ENCODE peak calls at places on chromosome 1, in four cellular contexts. One of them, this sample, is unnamed.

GRCh38 chr1:87335175-87335992 is 6.7 kb downstream of the LMO4 start:
- DNase-seq in IMR-90: peak; percentile 35
- DNase-seq in A673: peak; percentile 61
- DNase-seq in esophagus squamous epithelium: peak; percentile 16
- DNase-seq in this sample: peak; percentile 65

GRCh38 chr1:218779341-218779831 is 394.3 kb upstream of the LYPLAL1 start:
- DNase-seq in IMR-90: peak; percentile 64
- DNase-seq in A673: no peak
- DNase-seq in esophagus squamous epithelium: no peak
- DNase-seq in this sample: no peak

GRCh38 chr1:181134543-181135461 is 46.3 kb downstream of the IER5 start:
- DNase-seq in IMR-90: peak; percentile 77
- DNase-seq in A673: peak; percentile 35
- DNase-seq in esophagus squamous epithelium: no peak
- DNase-seq in this sample: no peak

GRCh38 chr1:79304131-79304530 is 297.6 kb upstream of the ADGRL4 start:
- DNase-seq in IMR-90: peak; percentile 30
- DNase-seq in A673: no peak
- DNase-seq in esophagus squamous epithelium: no peak
- DNase-seq in this sample: no peak

GRCh38 chr1:91450260-91450659 is 45.6 kb upstream of the HFM1 start:
- DNase-seq in IMR-90: no peak
- DNase-seq in A673: no peak
- DNase-seq in esophagus squamous epithelium: no peak
- DNase-seq in this sample: no peak

GRCh38 chr1:239755513-239755912 is 336.2 kb upstream of the FMN2 start:
- DNase-seq in IMR-90: no peak
- DNase-seq in A673: no peak
- DNase-seq in esophagus squamous epithelium: no peak
- DNase-seq in this sample: no peak

GRCh38 chr1:213123532-213123931 is 72.5 kb downstream of the RPS6KC1 start:
- DNase-seq in IMR-90: peak; percentile 70
- DNase-seq in A673: no peak
- DNase-seq in esophagus squamous epithelium: no peak
- DNase-seq in this sample: no peak

GRCh38 chr1:232383455-232384074 is 246.4 kb downstream of the SIPA1L2 start:
- DNase-seq in IMR-90: no peak
- DNase-seq in A673: no peak
- DNase-seq in esophagus squamous epithelium: no peak
- DNase-seq in this sample: no peak

GRCh38 chr1:111126354-111126753 is 13.5 kb downstream of the DRAM2 start:
- DNase-seq in IMR-90: no peak
- DNase-seq in A673: no peak
- DNase-seq in esophagus squamous epithelium: no peak
- DNase-seq in this sample: no peak
- TF ChIP-seq CTCF in IMR-90: no peak
- TF ChIP-seq CTCF in A673: no peak
- TF ChIP-seq CTCF in esophagus squamous epithelium: no peak
- TF ChIP-seq CTCF in this sample: no peak

DNA sequence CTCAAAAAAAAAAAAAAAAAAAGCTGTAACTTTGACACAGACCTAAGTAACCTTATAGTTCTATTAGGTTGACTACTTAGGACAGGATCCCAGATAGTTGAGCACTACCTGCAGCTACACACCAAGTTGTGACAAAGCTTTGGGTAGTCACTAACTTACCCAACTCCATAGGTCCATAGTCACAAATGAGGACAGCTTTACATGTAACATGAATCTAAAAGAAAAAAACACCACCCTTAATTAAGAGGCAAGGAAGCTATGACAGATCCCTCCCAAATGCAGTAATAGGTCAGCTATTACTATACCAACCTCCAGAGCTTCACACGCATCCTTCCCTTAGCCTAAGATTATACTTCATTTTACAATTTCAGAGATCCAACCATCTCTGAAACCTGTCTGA is 12.7 kb upstream of the RAB42 start:
- DNase-seq in IMR-90: no peak
- DNase-seq in A673: no peak
- DNase-seq in esophagus squamous epithelium: no peak
- DNase-seq in this sample: no peak
- H3K4me3 ChIP-seq in IMR-90: no peak overlapping the region
- H3K4me3 ChIP-seq in A673: peak overlapping the region; percentile 75
- H3K4me3 ChIP-seq in esophagus squamous epithelium: peak overlapping the region; percentile 85
- H3K4me3 ChIP-seq in this sample: peak overlapping the region; percentile 94

GRCh38 chr1:109791495-109792040 is 27.8 kb upstream of the EPS8L3 start:
- DNase-seq in IMR-90: no peak
- DNase-seq in A673: no peak
- DNase-seq in esophagus squamous epithelium: no peak
- DNase-seq in this sample: no peak
- H3K4me1 ChIP-seq in IMR-90: peaks cover 38% of the 10 kb centered on the region
- H3K4me1 ChIP-seq in A673: peaks cover 37% of the 10 kb centered on the region
- H3K4me1 ChIP-seq in esophagus squamous epithelium: peaks cover 80% of the 10 kb centered on the region
- H3K4me1 ChIP-seq in this sample: peaks cover 29% of the 10 kb centered on the region

DNA sequence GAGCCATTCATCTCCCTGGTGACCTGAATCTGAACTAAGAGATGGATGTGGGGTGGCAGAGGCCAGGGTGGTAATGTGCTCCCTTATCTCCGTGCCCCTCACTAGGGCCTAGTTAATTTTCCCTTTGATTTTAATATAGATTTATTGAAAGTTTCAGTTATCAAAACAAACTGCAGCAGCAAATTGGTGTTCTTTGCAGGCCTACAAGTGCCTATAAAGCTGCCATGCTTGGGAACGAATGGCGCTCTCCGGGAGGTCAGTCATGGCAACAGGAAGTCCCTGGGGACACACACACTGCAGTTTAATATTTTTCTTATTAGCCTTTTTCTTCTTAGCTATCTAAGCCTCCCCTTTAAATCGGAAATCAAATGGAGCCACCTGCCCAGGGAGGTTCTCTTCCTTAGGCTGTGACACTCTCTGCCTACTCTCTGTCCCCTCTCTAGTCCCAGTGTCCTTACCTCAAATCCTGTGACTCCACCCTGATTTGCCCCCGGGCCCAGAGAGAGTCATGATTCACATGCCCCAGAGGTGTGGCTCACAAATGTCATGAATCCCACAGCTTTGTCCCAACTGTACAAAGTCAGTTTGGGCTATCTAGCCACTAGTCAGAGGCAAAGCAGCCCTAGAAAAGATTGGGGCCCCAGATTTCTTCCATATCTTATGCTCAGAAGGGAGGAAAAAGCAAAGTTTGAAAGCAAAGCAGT is 4.3 kb upstream of the ERI3 start:
- DNase-seq in IMR-90: no peak
- DNase-seq in A673: no peak
- DNase-seq in esophagus squamous epithelium: no peak
- DNase-seq in this sample: no peak
- TF ChIP-seq CTCF in IMR-90: no peak
- TF ChIP-seq CTCF in A673: no peak
- TF ChIP-seq CTCF in esophagus squamous epithelium: no peak
- TF ChIP-seq CTCF in this sample: no peak

DNA sequence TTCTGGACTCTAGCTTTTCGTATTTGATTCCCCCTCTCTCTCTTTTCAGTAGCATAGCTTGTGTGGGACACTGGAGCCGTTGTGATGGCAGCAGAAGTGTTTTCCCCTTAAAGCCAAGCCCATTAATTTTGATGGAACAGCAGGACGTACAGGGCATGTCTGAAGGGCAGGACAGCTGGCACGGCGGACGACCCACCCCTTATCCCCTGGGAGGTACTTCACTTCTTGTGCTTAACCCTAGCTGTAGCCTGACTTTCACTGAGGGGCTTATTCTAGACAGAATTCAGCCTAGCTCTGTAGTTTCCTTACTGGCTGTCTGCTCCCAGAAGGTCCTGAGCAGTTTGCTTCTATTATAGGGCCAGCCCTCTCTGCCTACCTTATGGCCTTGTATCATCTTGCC is 8.6 kb upstream of the PPFIA4 start:
- DNase-seq in IMR-90: no peak
- DNase-seq in A673: no peak
- DNase-seq in esophagus squamous epithelium: no peak
- DNase-seq in this sample: no peak
- H3K4me3 ChIP-seq in IMR-90: no peak overlapping the region
- H3K4me3 ChIP-seq in A673: no peak overlapping the region
- H3K4me3 ChIP-seq in esophagus squamous epithelium: no peak overlapping the region
- H3K4me3 ChIP-seq in this sample: no peak overlapping the region

GRCh38 chr1:235077163-235077540 is 51.5 kb downstream of the TOMM20 start:
- DNase-seq in IMR-90: no peak
- DNase-seq in A673: no peak
- DNase-seq in esophagus squamous epithelium: no peak
- DNase-seq in this sample: no peak

GRCh38 chr1:235075121-235075954 is 53.3 kb downstream of the TOMM20 start:
- DNase-seq in IMR-90: peak; percentile 97
- DNase-seq in A673: no peak
- DNase-seq in esophagus squamous epithelium: no peak
- DNase-seq in this sample: no peak

GRCh38 chr1:235074335-235075120 is 54.1 kb downstream of the TOMM20 start:
- DNase-seq in IMR-90: peak; percentile 92
- DNase-seq in A673: no peak
- DNase-seq in esophagus squamous epithelium: no peak
- DNase-seq in this sample: peak; percentile 36

GRCh38 chr1:235076504-235077162 is 52.0 kb downstream of the TOMM20 start:
- DNase-seq in IMR-90: no peak
- DNase-seq in A673: no peak
- DNase-seq in esophagus squamous epithelium: no peak
- DNase-seq in this sample: no peak

GRCh38 chr1:235075955-235076308 is 52.7 kb downstream of the TOMM20 start:
- DNase-seq in IMR-90: no peak
- DNase-seq in A673: no peak
- DNase-seq in esophagus squamous epithelium: no peak
- DNase-seq in this sample: no peak
- H3K4me1 ChIP-seq in IMR-90: peaks cover 43% of the 10 kb centered on the region
- H3K4me1 ChIP-seq in A673: no peaks in the 10 kb centered on the region
- H3K4me1 ChIP-seq in esophagus squamous epithelium: peaks cover 85% of the 10 kb centered on the region
- H3K4me1 ChIP-seq in this sample: peaks cover 13% of the 10 kb centered on the region

DNA sequence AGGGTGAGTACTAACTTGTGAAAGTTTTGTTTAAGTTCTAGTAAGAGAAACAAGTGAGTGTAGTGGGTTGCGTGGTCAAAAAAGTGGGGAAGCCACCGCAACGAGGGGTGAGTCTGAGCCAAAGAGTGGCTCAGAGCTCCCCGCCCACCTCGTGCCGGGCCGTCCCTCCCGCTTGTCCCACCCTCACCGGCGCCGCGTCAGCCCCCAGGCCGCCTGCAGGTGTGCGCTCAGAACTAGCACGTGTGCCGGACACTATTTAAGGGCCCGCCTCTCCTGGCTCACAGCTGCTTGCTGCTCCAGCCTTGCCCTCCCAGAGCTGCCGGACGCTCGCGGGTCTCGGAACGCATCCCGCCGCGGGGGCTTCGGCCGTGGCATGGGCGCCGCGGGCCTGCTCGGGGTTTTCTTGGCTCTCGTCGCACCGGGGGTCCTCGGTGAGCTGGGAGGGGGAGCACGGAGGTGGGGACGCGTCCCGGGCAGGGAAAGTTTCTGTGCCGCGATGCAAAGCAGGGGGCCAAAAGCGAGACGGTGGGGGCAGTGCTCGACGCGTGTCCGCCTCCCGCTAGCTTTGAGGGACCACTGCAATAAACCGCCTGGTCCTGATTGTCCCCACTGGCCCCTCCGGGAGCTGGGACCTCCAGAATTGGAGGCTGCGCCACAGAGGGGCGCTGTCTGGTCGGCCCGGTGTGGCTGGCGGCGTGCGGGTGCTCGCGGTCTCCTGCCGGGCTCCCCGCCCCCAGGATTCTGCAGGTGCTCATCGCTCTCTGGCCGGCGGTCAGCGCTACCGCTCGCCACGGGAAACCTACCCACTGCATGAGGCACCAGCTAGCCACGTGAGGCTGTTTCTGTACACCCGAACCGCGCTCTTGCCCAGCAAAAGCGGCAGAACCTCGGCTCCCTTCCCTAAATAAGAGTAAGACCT is at the start of gene CR2:
- DNase-seq in IMR-90: no peak
- DNase-seq in A673: no peak
- DNase-seq in esophagus squamous epithelium: peak; percentile 2
- DNase-seq in this sample: peak; percentile 7
- TF ChIP-seq CTCF in IMR-90: no peak
- TF ChIP-seq CTCF in A673: peak; percentile 21
- TF ChIP-seq CTCF in esophagus squamous epithelium: no peak
- TF ChIP-seq CTCF in this sample: no peak

DNA sequence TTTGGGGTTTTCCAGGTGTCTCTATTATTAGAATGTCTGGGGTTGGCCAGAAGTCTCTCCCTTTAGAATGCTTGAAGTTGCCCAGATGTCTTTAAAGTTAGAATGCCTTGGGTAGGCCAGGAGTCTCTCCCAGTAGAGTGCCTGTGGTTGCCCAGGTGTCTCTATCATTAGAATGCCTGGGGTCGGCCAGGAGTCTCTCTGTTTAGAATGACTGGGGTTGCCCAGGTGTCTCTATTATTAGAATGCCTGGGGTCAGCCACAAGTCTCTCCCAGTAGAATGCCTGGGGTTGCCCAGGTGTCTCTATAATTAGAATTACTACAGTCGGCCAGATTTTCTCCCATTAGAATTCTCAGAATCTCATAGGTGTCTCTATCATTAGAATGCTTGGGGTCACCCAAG is 55.2 kb downstream of the RNF187 start:
- DNase-seq in IMR-90: no peak
- DNase-seq in A673: no peak
- DNase-seq in esophagus squamous epithelium: no peak
- DNase-seq in this sample: no peak
- H3K4me3 ChIP-seq in IMR-90: no peak overlapping the region
- H3K4me3 ChIP-seq in A673: no peak overlapping the region
- H3K4me3 ChIP-seq in esophagus squamous epithelium: no peak overlapping the region
- H3K4me3 ChIP-seq in this sample: no peak overlapping the region

GRCh38 chr1:2273401-2274090 is 45.4 kb downstream of the SKI start:
- DNase-seq in IMR-90: no peak
- DNase-seq in A673: no peak
- DNase-seq in esophagus squamous epithelium: no peak
- DNase-seq in this sample: peak; percentile 2
- H3K4me1 ChIP-seq in IMR-90: peaks cover 66% of the 10 kb centered on the region
- H3K4me1 ChIP-seq in A673: peaks cover 18% of the 10 kb centered on the region
- H3K4me1 ChIP-seq in esophagus squamous epithelium: peaks cover 100% of the 10 kb centered on the region
- H3K4me1 ChIP-seq in this sample: no peaks in the 10 kb centered on the region